ENCODE peak calls at places on chromosome 5, in nine cellular contexts. V, A, P, Y, N, C, D, I and R are unnamed samples.

GRCh38 chr5:149829954-149830353 is 99.8 kb downstream of the PPARGC1B start:
- DNase-seq in V (no peak), A (no peak), P (no peak), Y (no peak), N (peak), C (no peak), D (no peak), I (no peak), R (no peak)

GRCh38 chr5:153565822-153566221 is 75.4 kb downstream of the GRIA1 start:
- DNase-seq in V (peak), A (peak), P (no peak), Y (no peak), N (no peak), C (peak), D (no peak), I (no peak), R (peak)

GRCh38 chr5:618450-618849 is 6.3 kb downstream of the CEP72 start:
- DNase-seq in V (no peak), A (no peak), P (no peak), Y (no peak), N (no peak), C (no peak), D (no peak), I (no peak), R (no peak)

GRCh38 chr5:76582252-76583162 is 40.7 kb downstream of the F2RL2 start:
- DNase-seq in V (peak), A (peak), P (no peak), Y (no peak), N (no peak), C (peak), D (no peak), I (no peak), R (peak)

GRCh38 chr5:112418412-112419049 is 546 bp downstream of the EPB41L4A start:
- DNase-seq in V (no peak), A (peak), P (no peak), Y (no peak), N (peak), C (peak), D (peak), I (peak), R (peak)

GRCh38 chr5:78691073-78691960 is 42.7 kb upstream of the LHFPL2 start:
- DNase-seq in V (no peak), A (peak), P (no peak), Y (no peak), N (peak), C (peak), D (no peak), I (no peak), R (no peak)

GRCh38 chr5:79966479-79966878 is 24.6 kb downstream of the MTX3 start:
- DNase-seq in V (no peak), A (no peak), P (no peak), Y (no peak), N (no peak), C (no peak), D (peak), I (no peak), R (no peak)

GRCh38 chr5:122849746-122850145 is 4.3 kb downstream of the SNX24 start:
- DNase-seq in V (no peak), A (no peak), P (no peak), Y (no peak), N (no peak), C (peak), D (no peak), I (no peak), R (peak)

GRCh38 chr5:67537439-67538342 is 341.1 kb upstream of the CD180 start:
- DNase-seq in V (no peak), A (peak), P (no peak), Y (no peak), N (no peak), C (peak), D (no peak), I (no peak), R (peak)

GRCh38 chr5:34525761-34526160 is 130.4 kb upstream of the RAI14 start:
- DNase-seq in V (no peak), A (no peak), P (no peak), Y (no peak), N (no peak), C (no peak), D (peak), I (no peak), R (no peak)

GRCh38 chr5:125348221-125348692 is 601.8 kb upstream of the ZNF608 start:
- DNase-seq in V (no peak), A (no peak), P (peak), Y (no peak), N (peak), C (peak), D (peak), I (no peak), R (peak)

GRCh38 chr5:122126711-122127385 is 2.5 kb upstream of the ZNF474 start:
- DNase-seq in V (peak), A (peak), P (no peak), Y (no peak), N (peak), C (peak), D (no peak), I (no peak), R (no peak)

GRCh38 chr5:111075520-111075919 is 4.0 kb downstream of the TSLP start:
- DNase-seq in V (peak), A (peak), P (no peak), Y (peak), N (no peak), C (peak), D (no peak), I (no peak), R (peak)

GRCh38 chr5:65734921-65735320 is 12.9 kb downstream of the NLN start:
- DNase-seq in V (no peak), A (no peak), P (no peak), Y (no peak), N (no peak), C (no peak), D (no peak), I (no peak), R (no peak)

GRCh38 chr5:170296036-170296934 is 1.3 kb downstream of the LCP2 start:
- DNase-seq in V (no peak), A (no peak), P (no peak), Y (no peak), N (no peak), C (no peak), D (no peak), I (no peak), R (no peak)
- H3K4me3 ChIP-seq in V (no peak), A (no peak), P (peak), Y (no peak), N (no peak), C (no peak), D (peak), I (no peak), R (no peak)

DNA sequence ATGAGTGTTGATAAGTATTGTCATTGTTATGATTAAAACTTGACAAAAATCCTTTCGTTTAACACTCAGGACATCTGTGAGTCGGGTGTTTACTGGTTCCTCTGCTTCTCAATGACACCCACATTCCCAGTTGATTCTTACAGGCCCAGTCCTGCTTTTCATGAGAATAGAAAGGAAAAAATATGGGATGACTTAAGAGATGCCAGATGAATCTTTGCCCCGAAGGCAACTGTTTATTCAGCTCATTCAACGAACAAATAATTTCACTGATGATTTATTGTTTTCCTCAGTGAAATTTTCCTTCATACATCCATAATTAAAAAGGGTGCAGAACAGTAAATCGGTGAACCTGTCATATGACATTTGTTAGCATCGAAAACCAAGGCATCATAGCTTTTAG is 452.4 kb upstream of the WWC1 start:
- DNase-seq in V (no peak), A (no peak), P (no peak), Y (no peak), N (no peak), C (no peak), D (no peak), I (no peak), R (no peak)
- H3K4me3 ChIP-seq in V (no peak), A (no peak), P (no peak), Y (no peak), N (no peak), C (no peak), D (no peak), I (no peak), R (no peak)

GRCh38 chr5:176540476-176540899 is 3.3 kb upstream of the RNF44 start:
- DNase-seq in V (no peak), A (no peak), P (peak), Y (no peak), N (no peak), C (no peak), D (no peak), I (no peak), R (no peak)

GRCh38 chr5:176540956-176541337 is 3.7 kb upstream of the RNF44 start:
- DNase-seq in V (no peak), A (no peak), P (no peak), Y (no peak), N (no peak), C (no peak), D (no peak), I (no peak), R (no peak)

GRCh38 chr5:176542596-176543427 is 5.6 kb upstream of the RNF44 start:
- DNase-seq in V (peak), A (peak), P (no peak), Y (no peak), N (peak), C (no peak), D (no peak), I (no peak), R (no peak)

GRCh38 chr5:176542135-176542595 is 5.0 kb upstream of the RNF44 start:
- DNase-seq in V (no peak), A (no peak), P (no peak), Y (no peak), N (no peak), C (no peak), D (no peak), I (no peak), R (no peak)

DNA sequence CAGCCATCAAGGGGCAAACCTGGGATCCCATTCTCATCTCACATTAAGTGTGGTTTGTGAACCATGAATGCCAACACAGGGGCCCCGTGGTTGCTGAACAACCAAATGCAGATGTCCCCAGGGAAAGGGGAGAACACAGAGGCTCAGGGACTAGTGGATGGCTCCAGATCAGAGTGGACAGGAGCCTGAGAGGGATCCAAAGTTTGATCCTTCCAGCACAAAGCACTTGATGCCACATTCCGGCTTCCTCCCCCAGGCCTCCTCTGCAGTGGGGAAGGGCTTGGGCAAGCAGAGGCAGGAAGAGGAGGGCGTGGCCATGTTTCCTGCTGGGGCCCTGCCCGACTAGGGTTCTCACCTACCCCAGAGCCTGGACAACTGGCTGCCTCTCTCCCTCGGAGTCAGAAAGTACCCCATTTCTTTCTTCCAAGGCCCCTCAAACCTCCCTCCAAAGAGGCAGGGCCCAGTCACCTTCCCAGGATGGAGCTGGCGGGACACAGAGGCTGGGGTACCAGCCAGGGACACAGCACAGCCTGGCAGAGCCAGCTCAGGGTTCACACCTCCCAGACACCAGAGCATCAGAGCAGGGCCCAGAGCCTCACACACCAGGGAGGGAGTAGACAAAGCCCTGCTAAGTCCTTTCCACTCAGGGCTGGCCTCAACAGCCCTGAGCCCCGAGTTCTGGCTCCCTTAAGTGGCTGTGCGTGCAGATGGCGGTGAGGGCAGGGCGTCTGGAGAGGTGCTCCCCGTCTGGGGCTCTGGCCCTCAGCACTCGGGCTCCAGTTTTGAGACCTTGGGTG is 4.3 kb upstream of the RNF44 start:
- DNase-seq in V (no peak), A (peak), P (peak), Y (no peak), N (peak), C (no peak), D (no peak), I (no peak), R (peak)
- H3K4me3 ChIP-seq in V (no peak), A (no peak), P (peak), Y (no peak), N (peak), C (no peak), D (peak), I (no peak), R (peak)

GRCh38 chr5:95380103-95380628 is 11.0 kb upstream of the FAM81B start:
- DNase-seq in V (no peak), A (no peak), P (no peak), Y (no peak), N (no peak), C (no peak), D (no peak), I (no peak), R (no peak)

GRCh38 chr5:95384485-95385213 is 6.5 kb upstream of the FAM81B start:
- DNase-seq in V (no peak), A (no peak), P (no peak), Y (no peak), N (no peak), C (no peak), D (no peak), I (no peak), R (no peak)

GRCh38 chr5:95375591-95375990 is 15.6 kb upstream of the FAM81B start:
- DNase-seq in V (peak), A (peak), P (no peak), Y (no peak), N (no peak), C (no peak), D (no peak), I (no peak), R (no peak)

GRCh38 chr5:95382843-95383242 is 8.3 kb upstream of the FAM81B start:
- DNase-seq in V (no peak), A (no peak), P (no peak), Y (no peak), N (no peak), C (no peak), D (no peak), I (no peak), R (no peak)

GRCh38 chr5:95379133-95379532 is 12.0 kb upstream of the FAM81B start:
- DNase-seq in V (no peak), A (no peak), P (no peak), Y (no peak), N (no peak), C (no peak), D (no peak), I (no peak), R (no peak)
- H3K4me3 ChIP-seq in V (no peak), A (no peak), P (no peak), Y (no peak), N (no peak), C (no peak), D (no peak), I (no peak), R (no peak)

DNA sequence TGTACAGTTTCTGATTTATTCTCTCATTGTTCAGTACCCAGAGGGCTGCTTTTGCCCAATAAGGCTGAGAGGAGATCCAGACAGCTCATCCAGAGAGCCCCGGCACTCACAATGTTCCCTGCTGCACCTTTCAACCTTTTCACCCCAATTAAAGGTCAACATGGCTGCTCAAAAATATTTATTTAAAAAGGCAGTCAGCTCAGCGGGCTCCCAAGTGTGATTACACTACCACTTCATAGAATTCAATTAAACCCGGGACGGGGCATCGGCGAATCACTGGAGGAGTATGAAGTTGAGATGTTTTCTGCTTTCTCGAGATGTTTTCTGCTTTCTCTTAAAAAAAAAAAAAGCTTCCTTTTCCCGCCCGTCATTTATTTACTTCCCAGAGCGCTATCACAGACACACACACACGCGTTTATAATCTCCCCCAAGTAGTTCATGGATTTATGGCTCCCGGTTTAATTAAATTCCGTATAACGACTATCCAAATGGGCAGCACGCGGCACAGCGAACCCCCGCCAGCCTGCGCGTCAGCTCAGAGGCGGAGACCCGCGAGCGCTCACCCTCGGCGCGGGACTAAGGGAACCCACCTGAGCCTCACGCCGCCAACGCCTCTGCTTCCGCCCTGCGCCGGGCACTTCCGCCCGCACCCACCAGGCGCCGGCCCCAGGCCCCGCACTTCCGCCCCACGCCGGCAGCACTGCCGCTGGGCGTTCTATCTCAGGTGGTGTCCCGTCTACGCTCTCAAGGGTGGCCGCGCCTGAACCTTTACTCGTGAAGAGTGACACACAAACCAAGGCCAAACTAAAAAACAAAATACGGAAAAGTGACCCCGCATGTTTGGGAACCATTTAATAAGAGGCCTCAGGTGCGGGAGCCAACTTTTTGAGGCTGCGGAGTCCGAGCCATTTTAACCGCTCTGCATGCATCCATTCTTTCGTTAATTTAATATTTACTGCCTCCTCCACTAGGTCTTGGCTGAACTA is at the start of gene C5orf63:
- DNase-seq in V (peak), A (peak), P (peak), Y (no peak), N (peak), C (peak), D (peak), I (peak), R (peak)
- H3K4me3 ChIP-seq in V (peak), A (peak), P (peak), Y (peak), N (peak), C (peak), D (peak), I (peak), R (peak)

DNA sequence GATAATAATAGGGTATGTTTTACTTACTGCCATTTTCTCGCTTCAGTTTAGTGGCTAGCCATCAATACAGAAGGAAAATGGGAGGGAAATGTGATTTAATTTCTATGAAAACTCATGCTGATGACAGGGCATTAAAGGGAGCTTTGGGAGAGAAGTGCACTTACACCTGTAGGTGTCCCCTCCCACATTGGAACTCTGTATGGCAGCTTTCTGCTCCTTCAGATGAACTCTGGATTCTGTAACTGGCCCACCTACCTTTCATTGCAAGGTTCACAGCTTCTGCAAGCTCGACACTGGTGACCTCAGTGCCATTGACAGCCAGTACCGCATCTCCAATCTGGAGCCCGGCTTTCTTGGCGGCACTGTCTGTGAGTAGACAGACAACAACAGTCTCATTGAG is 63.8 kb downstream of the NUDT12 start:
- DNase-seq in V (no peak), A (no peak), P (no peak), Y (no peak), N (peak), C (no peak), D (no peak), I (no peak), R (no peak)
- H3K4me3 ChIP-seq in V (no peak), A (no peak), P (peak), Y (no peak), N (peak), C (no peak), D (no peak), I (no peak), R (no peak)